ENCODE peak calls at places on chromosome 21, in four cellular contexts. R is endothelial cell of umbilical vein; A is stimulated activated CD4-positive, alpha-beta T cell treated with anti-CD3 and anti-CD28 coated beads, Interleukin-1b, Interleukin-23, amount 100 ng/mL, for 1 hour; L is M059J. F is an unnamed sample.

GRCh38 chr21:20645344-20645743 is 352.9 kb upstream of the NCAM2 start:
- DNase-seq in R (no peak), A (no peak), L (no peak), F (no peak)

GRCh38 chr21:32386195-32386870 is 6.5 kb downstream of the URB1 start:
- DNase-seq in R (peak; percentile 59), A (no peak), L (peak; percentile 86), F (no peak)

GRCh38 chr21:33855190-33855589 is 60.4 kb downstream of the ATP5PO start:
- DNase-seq in R (no peak), A (no peak), L (no peak), F (no peak)

GRCh38 chr21:18041012-18041411 is 203.6 kb upstream of the CHODL start:
- DNase-seq in R (peak; percentile 59), A (no peak), L (peak; percentile 3), F (no peak)

GRCh38 chr21:17660449-17660848 is 47.7 kb upstream of the BTG3 start:
- DNase-seq in R (no peak), A (no peak), L (peak; percentile 7), F (peak; percentile 6)

GRCh38 chr21:46517361-46517760 is 58.7 kb downstream of the DIP2A start:
- DNase-seq in R (no peak), A (no peak), L (no peak), F (no peak)

GRCh38 chr21:30189763-30190162 is 23.2 kb upstream of the CLDN17 start:
- DNase-seq in R (no peak), A (no peak), L (no peak), F (no peak)

GRCh38 chr21:45289655-45290515 is 2.2 kb upstream of the POFUT2 start:
- DNase-seq in R (no peak), A (no peak), L (peak; percentile 45), F (no peak)

GRCh38 chr21:29372063-29372802 is 73.5 kb downstream of the BACH1 start:
- DNase-seq in R (peak; percentile 75), A (no peak), L (peak; percentile 82), F (peak; percentile 83)

GRCh38 chr21:41548781-41549180 is 40.8 kb upstream of the TMPRSS2 start:
- DNase-seq in R (no peak), A (no peak), L (no peak), F (no peak)

GRCh38 chr21:42595281-42596187 is 57.9 kb upstream of the PDE9A start:
- DNase-seq in R (no peak), A (no peak), L (no peak), F (no peak)

GRCh38 chr21:36103434-36103833 is 31.4 kb upstream of the CBR3 start:
- DNase-seq in R (no peak), A (no peak), L (peak; percentile 59), F (no peak)

GRCh38 chr21:45112371-45112770 is 38.0 kb downstream of the ADARB1 start:
- DNase-seq in R (no peak), A (no peak), L (peak; percentile 69), F (no peak)

GRCh38 chr21:29477347-29477746 is 178.6 kb downstream of the BACH1 start:
- DNase-seq in R (no peak), A (no peak), L (peak; percentile 15), F (no peak)

GRCh38 chr21:35366348-35367085 is 317.4 kb upstream of the RUNX1 start:
- DNase-seq in R (no peak), A (no peak), L (no peak), F (no peak)

GRCh38 chr21:34333150-34333739 is 30.6 kb upstream of the KCNE2 start:
- DNase-seq in R (no peak), A (no peak), L (peak; percentile 72), F (peak; percentile 40)

GRCh38 chr21:8993943-8994639 is 1527.3 kb upstream of the TPTE start:
- DNase-seq in R (peak; percentile 16), A (no peak), L (no peak), F (no peak)

GRCh38 chr21:44880762-44881585 is 7.5 kb upstream of the PTTG1IP start:
- DNase-seq in R (peak; percentile 94), A (no peak), L (peak; percentile 85), F (peak; percentile 93)

GRCh38 chr21:28371713-28372112 is 621.0 kb downstream of the LTN1 start:
- DNase-seq in R (no peak), A (no peak), L (no peak), F (no peak)

GRCh38 chr21:25818156-25818950 is 83.6 kb downstream of the GABPA start:
- DNase-seq in R (no peak), A (no peak), L (no peak), F (no peak)

GRCh38 chr21:45278156-45278911 is 9.4 kb downstream of the POFUT2 start:
- DNase-seq in R (no peak), A (no peak), L (no peak), F (no peak)

GRCh38 chr21:14092834-14093560 is 117.8 kb downstream of the LIPI start:
- DNase-seq in R (no peak), A (no peak), L (no peak), F (no peak)

GRCh38 chr21:35206141-35207125 is 157.3 kb upstream of the RUNX1 start:
- DNase-seq in R (peak; percentile 84), A (no peak), L (peak; percentile 80), F (peak; percentile 92)

GRCh38 chr21:38804617-38805281 is 980 bp upstream of the ETS2 start:
- DNase-seq in R (peak; percentile 72), A (no peak), L (peak; percentile 57), F (peak; percentile 60)

GRCh38 chr21:26107439-26107838 is 63.1 kb downstream of the APP start:
- DNase-seq in R (no peak), A (no peak), L (no peak), F (no peak)

GRCh38 chr21:42571391-42572150 is 57.9 kb downstream of the SLC37A1 start:
- DNase-seq in R (no peak), A (no peak), L (no peak), F (no peak)

GRCh38 chr21:26405735-26406361 is 167.2 kb downstream of the CYYR1 start:
- DNase-seq in R (peak; percentile 20), A (no peak), L (peak; percentile 83), F (peak; percentile 93)

GRCh38 chr21:36148886-36149285 is 7.7 kb upstream of the DOP1B start:
- DNase-seq in R (no peak), A (no peak), L (no peak), F (no peak)

GRCh38 chr21:42351626-42352432 is 1.0 kb upstream of the TFF2 start:
- DNase-seq in R (no peak), A (no peak), L (no peak), F (no peak)